ENCODE peak calls at places on chromosome 7, in six cellular contexts. One of them, this sample, is unnamed.
A peak's percentile ranks its signal among the peaks of the same experiment; 100 is the strongest.

GRCh38 chr7:76063525-76063924 is 15.6 kb downstream of the MDH2 start:
- DNase-seq in astrocyte: no peak
- DNase-seq in K562: peak; percentile 65
- DNase-seq in neural progenitor cell: no peak
- DNase-seq in HCT116: no peak
- DNase-seq in fibroblast of lung: no peak
- DNase-seq in this sample: no peak

GRCh38 chr7:159017210-159017609 is 127.5 kb downstream of the VIPR2 start:
- DNase-seq in HCT116: no peak
- DNase-seq in K562: no peak
- DNase-seq in neural progenitor cell: no peak
- DNase-seq in astrocyte: no peak
- DNase-seq in fibroblast of lung: no peak
- DNase-seq in this sample: no peak

GRCh38 chr7:127667017-127667670 is 15.2 kb downstream of the SND1 start:
- DNase-seq in K562: no peak
- DNase-seq in HCT116: no peak
- DNase-seq in astrocyte: peak; percentile 63
- DNase-seq in fibroblast of lung: peak; percentile 71
- DNase-seq in neural progenitor cell: no peak
- DNase-seq in this sample: no peak

GRCh38 chr7:141333459-141333858 is 217.8 kb upstream of the AGK start:
- DNase-seq in astrocyte: no peak
- DNase-seq in neural progenitor cell: peak; percentile 84
- DNase-seq in HCT116: no peak
- DNase-seq in K562: peak; percentile 40
- DNase-seq in fibroblast of lung: no peak
- DNase-seq in this sample: peak; percentile 35

GRCh38 chr7:155490697-155491628 is 33.0 kb downstream of the EN2 start:
- DNase-seq in astrocyte: no peak
- DNase-seq in HCT116: no peak
- DNase-seq in neural progenitor cell: peak; percentile 73
- DNase-seq in K562: no peak
- DNase-seq in fibroblast of lung: no peak
- DNase-seq in this sample: no peak

GRCh38 chr7:24946467-24946866 is 33.5 kb downstream of the OSBPL3 start:
- DNase-seq in fibroblast of lung: no peak
- DNase-seq in K562: no peak
- DNase-seq in neural progenitor cell: no peak
- DNase-seq in HCT116: no peak
- DNase-seq in astrocyte: no peak
- DNase-seq in this sample: no peak

GRCh38 chr7:46146454-46147255 is 225.6 kb upstream of the IGFBP3 start:
- DNase-seq in neural progenitor cell: no peak
- DNase-seq in astrocyte: peak; percentile 75
- DNase-seq in fibroblast of lung: peak; percentile 33
- DNase-seq in K562: no peak
- DNase-seq in HCT116: no peak
- DNase-seq in this sample: no peak

GRCh38 chr7:22238354-22239311 is 118.3 kb downstream of the RAPGEF5 start:
- DNase-seq in HCT116: no peak
- DNase-seq in neural progenitor cell: no peak
- DNase-seq in fibroblast of lung: peak; percentile 36
- DNase-seq in astrocyte: peak; percentile 49
- DNase-seq in K562: no peak
- DNase-seq in this sample: no peak

GRCh38 chr7:21426286-21426957 is 1.5 kb upstream of the SP4 start:
- DNase-seq in fibroblast of lung: peak; percentile 31
- DNase-seq in astrocyte: no peak
- DNase-seq in K562: no peak
- DNase-seq in HCT116: no peak
- DNase-seq in neural progenitor cell: no peak
- DNase-seq in this sample: peak; percentile 8

GRCh38 chr7:98203261-98203963 is 7.8 kb upstream of the BHLHA15 start:
- DNase-seq in neural progenitor cell: no peak
- DNase-seq in astrocyte: no peak
- DNase-seq in HCT116: no peak
- DNase-seq in fibroblast of lung: no peak
- DNase-seq in K562: no peak
- DNase-seq in this sample: no peak

GRCh38 chr7:88141025-88141424 is 78.8 kb downstream of the SRI start:
- DNase-seq in K562: no peak
- DNase-seq in fibroblast of lung: no peak
- DNase-seq in HCT116: no peak
- DNase-seq in neural progenitor cell: peak; percentile 2
- DNase-seq in astrocyte: peak; percentile 0
- DNase-seq in this sample: no peak

GRCh38 chr7:28530175-28531142 is 118.1 kb downstream of the CREB5 start:
- DNase-seq in astrocyte: no peak
- DNase-seq in K562: no peak
- DNase-seq in fibroblast of lung: peak; percentile 71
- DNase-seq in HCT116: no peak
- DNase-seq in neural progenitor cell: no peak
- DNase-seq in this sample: no peak

GRCh38 chr7:105046414-105046813 is 32.4 kb downstream of the KMT2E start:
- DNase-seq in K562: no peak
- DNase-seq in fibroblast of lung: peak; percentile 52
- DNase-seq in HCT116: no peak
- DNase-seq in neural progenitor cell: no peak
- DNase-seq in astrocyte: peak; percentile 75
- DNase-seq in this sample: no peak

GRCh38 chr7:73369009-73369408 is 41.0 kb downstream of the FKBP6 start:
- DNase-seq in fibroblast of lung: no peak
- DNase-seq in K562: peak; percentile 5
- DNase-seq in neural progenitor cell: no peak
- DNase-seq in HCT116: no peak
- DNase-seq in astrocyte: no peak
- DNase-seq in this sample: no peak

GRCh38 chr7:45660901-45661211 is 86.7 kb downstream of the ADCY1 start:
- DNase-seq in neural progenitor cell: no peak
- DNase-seq in K562: no peak
- DNase-seq in astrocyte: no peak
- DNase-seq in fibroblast of lung: no peak
- DNase-seq in HCT116: no peak
- DNase-seq in this sample: no peak

GRCh38 chr7:85160223-85160622 is 26.6 kb downstream of the SEMA3D start:
- DNase-seq in fibroblast of lung: peak; percentile 45
- DNase-seq in HCT116: no peak
- DNase-seq in neural progenitor cell: no peak
- DNase-seq in K562: no peak
- DNase-seq in astrocyte: peak; percentile 58
- DNase-seq in this sample: peak; percentile 25

GRCh38 chr7:110587294-110587693 is 503.6 kb upstream of the LRRN3 start:
- DNase-seq in astrocyte: no peak
- DNase-seq in K562: no peak
- DNase-seq in fibroblast of lung: no peak
- DNase-seq in HCT116: no peak
- DNase-seq in neural progenitor cell: no peak
- DNase-seq in this sample: no peak

GRCh38 chr7:106563466-106564150 is 97.3 kb downstream of the CCDC71L start:
- DNase-seq in HCT116: no peak
- DNase-seq in neural progenitor cell: no peak
- DNase-seq in fibroblast of lung: peak; percentile 39
- DNase-seq in astrocyte: no peak
- DNase-seq in K562: no peak
- DNase-seq in this sample: no peak

GRCh38 chr7:152869041-152869676 is 109.6 kb downstream of the ACTR3B start:
- DNase-seq in astrocyte: no peak
- DNase-seq in HCT116: no peak
- DNase-seq in K562: no peak
- DNase-seq in fibroblast of lung: no peak
- DNase-seq in neural progenitor cell: no peak
- DNase-seq in this sample: no peak

GRCh38 chr7:108099650-108100049 is 30.5 kb downstream of the LAMB4 start:
- DNase-seq in K562: no peak
- DNase-seq in neural progenitor cell: no peak
- DNase-seq in fibroblast of lung: peak; percentile 79
- DNase-seq in HCT116: no peak
- DNase-seq in astrocyte: no peak
- DNase-seq in this sample: no peak

GRCh38 chr7:101733713-101734475 is 83.5 kb upstream of the CUX1 start:
- DNase-seq in fibroblast of lung: peak; percentile 77
- DNase-seq in astrocyte: peak; percentile 51
- DNase-seq in neural progenitor cell: peak; percentile 84
- DNase-seq in HCT116: no peak
- DNase-seq in K562: peak; percentile 79
- DNase-seq in this sample: peak; percentile 85

GRCh38 chr7:107463139-107464078 is 6.4 kb upstream of the GPR22 start:
- DNase-seq in HCT116: peak; percentile 21
- DNase-seq in astrocyte: peak; percentile 47
- DNase-seq in K562: peak; percentile 20
- DNase-seq in fibroblast of lung: peak; percentile 80
- DNase-seq in neural progenitor cell: peak; percentile 64
- DNase-seq in this sample: peak; percentile 53

GRCh38 chr7:129989466-129989865 is 36.7 kb upstream of the UBE2H start:
- DNase-seq in HCT116: peak; percentile 46
- DNase-seq in fibroblast of lung: no peak
- DNase-seq in K562: no peak
- DNase-seq in neural progenitor cell: no peak
- DNase-seq in astrocyte: no peak
- DNase-seq in this sample: peak; percentile 82

GRCh38 chr7:74612015-74612829 is 45.3 kb upstream of the GTF2I start:
- DNase-seq in neural progenitor cell: peak; percentile 18
- DNase-seq in fibroblast of lung: no peak
- DNase-seq in K562: no peak
- DNase-seq in astrocyte: peak; percentile 51
- DNase-seq in HCT116: no peak
- DNase-seq in this sample: no peak

GRCh38 chr7:133582766-133583523 is 330.1 kb downstream of the EXOC4 start:
- DNase-seq in neural progenitor cell: no peak
- DNase-seq in HCT116: no peak
- DNase-seq in K562: no peak
- DNase-seq in fibroblast of lung: peak; percentile 85
- DNase-seq in astrocyte: peak; percentile 84
- DNase-seq in this sample: no peak

GRCh38 chr7:138816650-138817049 is 18.7 kb upstream of the ATP6V0A4 start:
- DNase-seq in HCT116: no peak
- DNase-seq in K562: no peak
- DNase-seq in fibroblast of lung: no peak
- DNase-seq in neural progenitor cell: no peak
- DNase-seq in astrocyte: no peak
- DNase-seq in this sample: no peak

DNA sequence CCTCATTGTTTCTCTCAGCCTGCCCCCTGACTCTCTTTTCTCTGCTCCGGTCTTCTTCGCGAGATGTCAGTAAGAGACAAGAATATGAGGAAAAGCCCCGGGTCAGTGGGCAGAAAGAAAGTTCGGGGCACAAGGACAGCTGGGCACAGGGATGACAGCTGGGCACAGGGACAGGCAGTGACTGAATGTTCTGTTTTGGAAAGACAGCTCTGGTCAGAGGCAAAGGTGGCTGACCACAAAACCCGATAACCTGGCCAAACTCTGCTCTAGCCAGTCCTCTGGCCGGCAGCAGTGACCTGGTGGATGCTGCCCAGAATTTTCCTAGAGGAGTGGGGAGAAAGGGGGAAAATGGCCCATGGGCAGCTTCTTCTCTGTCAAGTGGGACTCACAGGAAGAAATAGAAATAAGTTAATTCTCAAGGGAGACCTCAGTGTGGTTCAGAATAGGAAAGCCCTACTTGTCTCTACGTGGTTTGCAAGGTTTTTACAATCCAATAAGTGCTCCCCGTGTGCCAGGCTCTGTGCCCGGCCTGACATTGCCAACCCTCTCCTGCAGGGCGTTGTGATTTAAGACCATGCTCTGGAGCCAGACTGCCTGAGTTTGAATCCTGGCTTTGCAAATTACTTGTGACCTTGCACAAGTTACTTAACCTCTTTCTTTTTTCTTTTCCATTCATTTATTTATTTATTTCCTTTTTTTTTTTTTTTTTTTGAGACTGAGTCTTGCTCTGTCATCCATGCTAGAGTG is 110.6 kb upstream of the ZNF716 start:
- DNase-seq in fibroblast of lung: no peak
- DNase-seq in neural progenitor cell: no peak
- DNase-seq in astrocyte: no peak
- DNase-seq in K562: no peak
- DNase-seq in HCT116: no peak
- DNase-seq in this sample: no peak
- H3K9me3 ChIP-seq in fibroblast of lung: no peaks in the 10 kb centered on the region
- H3K9me3 ChIP-seq in neural progenitor cell: no peaks in the 10 kb centered on the region
- H3K9me3 ChIP-seq in astrocyte: peaks cover 5% of the 10 kb centered on the region
- H3K9me3 ChIP-seq in K562: no peaks in the 10 kb centered on the region
- H3K9me3 ChIP-seq in HCT116: peaks cover 10% of the 10 kb centered on the region
- H3K9me3 ChIP-seq in this sample: no peaks in the 10 kb centered on the region

DNA sequence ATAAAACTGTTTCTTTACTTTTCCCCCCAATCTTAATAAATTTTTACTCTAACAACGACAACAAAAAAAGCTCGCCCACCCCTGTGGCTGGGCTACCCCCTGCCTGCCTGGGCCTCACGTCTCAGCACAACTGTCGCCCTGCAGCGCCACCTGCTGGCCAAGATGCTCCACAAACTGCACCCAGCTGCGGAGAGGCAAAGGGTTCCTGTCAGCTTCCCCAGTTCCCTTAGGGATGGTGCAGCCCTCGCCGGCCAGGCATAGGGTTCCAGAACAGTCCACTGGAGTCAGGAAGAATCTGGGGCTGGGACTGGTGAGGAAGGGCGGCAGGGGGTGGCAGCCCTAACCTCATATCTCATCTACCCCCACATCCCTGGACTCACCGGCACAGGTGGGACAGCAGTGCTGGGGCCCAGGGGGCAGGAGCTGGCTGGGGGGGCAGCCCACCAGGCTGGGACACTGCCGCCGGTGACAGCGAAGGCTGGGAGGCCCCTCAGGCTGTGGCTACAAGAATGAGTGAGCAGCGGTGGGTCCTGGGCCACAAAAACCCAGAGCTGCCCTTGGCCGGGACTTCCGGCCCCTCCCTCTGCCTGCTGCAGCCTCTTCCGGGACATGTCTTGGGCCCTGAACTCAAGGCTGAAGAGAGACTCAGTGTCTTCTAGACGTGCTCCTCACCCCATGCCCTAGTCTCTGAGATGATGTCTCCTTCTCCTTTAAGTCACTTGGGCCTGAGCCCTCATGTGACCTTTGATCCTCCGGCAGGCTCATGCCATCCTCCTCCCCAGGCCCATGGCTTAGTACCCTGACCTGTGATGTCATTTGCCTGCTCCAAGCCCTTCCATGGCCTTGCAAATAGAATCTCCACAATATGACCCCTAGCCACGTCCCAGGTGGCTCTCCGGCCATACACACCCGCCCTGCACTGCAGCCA is 21.2 kb downstream of the ATP6V1F start:
- DNase-seq in K562: peak; percentile 97
- DNase-seq in neural progenitor cell: peak; percentile 91
- DNase-seq in HCT116: peak; percentile 58
- DNase-seq in fibroblast of lung: peak; percentile 71
- DNase-seq in astrocyte: no peak
- DNase-seq in this sample: peak; percentile 91
- H3K9ac ChIP-seq in K562: no peak overlapping the region
- H3K9ac ChIP-seq in neural progenitor cell: no peak overlapping the region
- H3K9ac ChIP-seq in HCT116: no peak overlapping the region
- H3K9ac ChIP-seq in fibroblast of lung: no peak overlapping the region
- H3K9ac ChIP-seq in astrocyte: no peak overlapping the region
- H3K9ac ChIP-seq in this sample: peak overlapping the region; percentile 64

GRCh38 chr7:156943091-156944041 is 6.1 kb upstream of the NOM1 start:
- DNase-seq in neural progenitor cell: no peak
- DNase-seq in HCT116: no peak
- DNase-seq in astrocyte: no peak
- DNase-seq in fibroblast of lung: no peak
- DNase-seq in K562: no peak
- DNase-seq in this sample: no peak
- H2AFZ ChIP-seq in neural progenitor cell: peak overlapping the region; percentile 50
- H2AFZ ChIP-seq in HCT116: no peak overlapping the region
- H2AFZ ChIP-seq in astrocyte: peak overlapping the region; percentile 4
- H2AFZ ChIP-seq in fibroblast of lung: no peak overlapping the region
- H2AFZ ChIP-seq in K562: peak overlapping the region; percentile 41
- H2AFZ ChIP-seq in this sample: no peak overlapping the region

GRCh38 chr7:154177584-154177983 is 125.4 kb downstream of the DPP6 start:
- DNase-seq in K562: no peak
- DNase-seq in fibroblast of lung: no peak
- DNase-seq in astrocyte: no peak
- DNase-seq in HCT116: no peak
- DNase-seq in neural progenitor cell: no peak
- DNase-seq in this sample: no peak
- H3K9me3 ChIP-seq in K562: no peaks in the 10 kb centered on the region
- H3K9me3 ChIP-seq in fibroblast of lung: no peaks in the 10 kb centered on the region
- H3K9me3 ChIP-seq in astrocyte: peaks cover 5% of the 10 kb centered on the region
- H3K9me3 ChIP-seq in HCT116: peaks cover 10% of the 10 kb centered on the region
- H3K9me3 ChIP-seq in neural progenitor cell: no peaks in the 10 kb centered on the region
- H3K9me3 ChIP-seq in this sample: no peaks in the 10 kb centered on the region

This sample was measured in MM.1S.